ENCODE peak calls at places on chromosomes 16 and 17, in nine cellular contexts. T is activated T-helper 9 cell treated with anti-CD3 and anti-CD28 coated beads, Interleukin-2, amount 50 U/mL, for 16 hours; Q is NCI-H146; S is activated naive CD4-positive, alpha-beta T cell; M is RPMI7951; E is HEK293T; C is endothelial cell; I is mesendoderm; O is GM03348. P is an unnamed sample.

GRCh38 chr17:72556944-72557826 is 436.4 kb downstream of the SOX9 start:
- DNase-seq in T (peak; percentile 32), Q (peak; percentile 84), S (no peak), M (peak; percentile 52), E (peak; percentile 87), C (peak; percentile 79), I (peak; percentile 90), O (peak; percentile 88), P (peak; percentile 39)

GRCh38 chr17:31587462-31587861 is 196.0 kb downstream of the RAB11FIP4 start:
- DNase-seq in T (no peak), Q (peak; percentile 28), S (no peak), M (no peak), E (no peak), C (no peak), I (no peak), O (no peak), P (no peak)

GRCh38 chr17:19992803-19993713 is 15.4 kb upstream of the AKAP10 start:
- DNase-seq in T (peak; percentile 53), Q (peak; percentile 94), S (peak; percentile 52), M (peak; percentile 74), E (peak; percentile 74), C (peak; percentile 84), I (peak; percentile 96), O (peak; percentile 86), P (peak; percentile 71)

GRCh38 chr17:42286411-42287295 is 1.6 kb upstream of the STAT5A start:
- DNase-seq in T (no peak), Q (no peak), S (no peak), M (no peak), E (no peak), C (no peak), I (no peak), O (peak; percentile 37), P (no peak)

GRCh38 chr17:76511562-76512365 is 10.5 kb upstream of the RHBDF2 start:
- DNase-seq in T (no peak), Q (no peak), S (no peak), M (no peak), E (no peak), C (no peak), I (no peak), O (no peak), P (no peak)

GRCh38 chr17:49901460-49902331 is 53.8 kb upstream of the TAC4 start:
- DNase-seq in T (no peak), Q (no peak), S (no peak), M (no peak), E (peak; percentile 52), C (no peak), I (peak; percentile 57), O (peak; percentile 37), P (no peak)

GRCh38 chr17:58020401-58020800 is 13.4 kb upstream of the SRSF1 start:
- DNase-seq in T (no peak), Q (peak; percentile 63), S (no peak), M (no peak), E (no peak), C (no peak), I (no peak), O (no peak), P (no peak)

GRCh38 chr16:30369091-30369937 is 980 bp downstream of the TBC1D10B start:
- DNase-seq in T (no peak), Q (no peak), S (no peak), M (no peak), E (no peak), C (peak; percentile 31), I (no peak), O (no peak), P (no peak)

GRCh38 chr16:28524544-28525179 is 14.1 kb downstream of the NUPR1 start:
- DNase-seq in T (no peak), Q (no peak), S (no peak), M (no peak), E (no peak), C (no peak), I (no peak), O (no peak), P (no peak)

GRCh38 chr16:24381470-24382118 is 125.5 kb downstream of the CACNG3 start:
- DNase-seq in T (no peak), Q (no peak), S (no peak), M (no peak), E (no peak), C (no peak), I (no peak), O (no peak), P (no peak)

GRCh38 chr17:8255499-8255898 is 6.4 kb downstream of the PFAS start:
- DNase-seq in T (no peak), Q (no peak), S (no peak), M (no peak), E (no peak), C (no peak), I (peak; percentile 59), O (no peak), P (no peak)

GRCh38 chr16:28096974-28097373 is 33.5 kb upstream of the GSG1L start:
- DNase-seq in T (no peak), Q (no peak), S (no peak), M (no peak), E (no peak), C (no peak), I (no peak), O (no peak), P (no peak)

GRCh38 chr17:34177642-34178041 is 77.4 kb upstream of the CCL2 start:
- DNase-seq in T (no peak), Q (no peak), S (no peak), M (peak; percentile 66), E (no peak), C (no peak), I (no peak), O (peak; percentile 39), P (no peak)

GRCh38 chr17:66714046-66715023 is 120.6 kb upstream of the CACNG5 start:
- DNase-seq in T (no peak), Q (peak; percentile 53), S (no peak), M (no peak), E (no peak), C (no peak), I (no peak), O (no peak), P (no peak)

GRCh38 chr17:59899099-59899498 is 6.2 kb downstream of the RPS6KB1 start:
- DNase-seq in T (no peak), Q (no peak), S (no peak), M (no peak), E (no peak), C (no peak), I (no peak), O (peak; percentile 51), P (no peak)

GRCh38 chr17:77100009-77100408 is 40.8 kb upstream of the SEC14L1 start:
- DNase-seq in T (no peak), Q (no peak), S (no peak), M (no peak), E (no peak), C (no peak), I (no peak), O (no peak), P (no peak)

GRCh38 chr17:79911430-79912399 is 72.5 kb upstream of the CBX4 start:
- DNase-seq in T (no peak), Q (no peak), S (no peak), M (no peak), E (no peak), C (no peak), I (no peak), O (no peak), P (no peak)

GRCh38 chr16:56830669-56831068 is 34.3 kb upstream of the SLC12A3 start:
- DNase-seq in T (no peak), Q (no peak), S (no peak), M (no peak), E (no peak), C (no peak), I (no peak), O (peak; percentile 48), P (no peak)

GRCh38 chr17:45677770-45678169 is 106.3 kb upstream of the CRHR1 start:
- DNase-seq in T (no peak), Q (no peak), S (no peak), M (peak; percentile 57), E (no peak), C (no peak), I (no peak), O (no peak), P (no peak)

GRCh38 chr16:1208239-1208830 is 16.7 kb downstream of the TPSG1 start:
- DNase-seq in T (no peak), Q (no peak), S (no peak), M (no peak), E (no peak), C (no peak), I (no peak), O (no peak), P (peak; percentile 54)

GRCh38 chr16:12098429-12099310 is 122.1 kb downstream of the SNX29 start:
- DNase-seq in T (no peak), Q (no peak), S (no peak), M (no peak), E (no peak), C (no peak), I (no peak), O (no peak), P (no peak)

GRCh38 chr16:88715312-88716190 is 9.2 kb downstream of the CTU2 start:
- DNase-seq in T (no peak), Q (no peak), S (no peak), M (no peak), E (no peak), C (no peak), I (no peak), O (no peak), P (no peak)

GRCh38 chr17:62995377-62995885 is 29.4 kb downstream of the TANC2 start:
- DNase-seq in T (no peak), Q (peak; percentile 31), S (no peak), M (peak; percentile 47), E (peak; percentile 45), C (peak; percentile 26), I (peak; percentile 56), O (peak; percentile 21), P (no peak)